ENCODE peak calls at places on chromosomes 2 and 18, in five cellular contexts. C, H, D, X and P are unnamed samples. For H3K27me3 and H3K9me3, the result is how much of the 10 kb centered on the place peaks cover.

GRCh38 chr18:26307161-26307773 is 81.0 kb downstream of the TAF4B start:
- DNase-seq in H (no peak), X (peak), D (no peak), C (no peak), P (peak)

GRCh38 chr2:206150168-206150567 is 9.1 kb downstream of the NDUFS1 start:
- DNase-seq in C (no peak), H (no peak), X (no peak), D (no peak), P (no peak)

GRCh38 chr2:139905624-139906023 is 1125.4 kb upstream of the NXPH2 start:
- DNase-seq in X (no peak), D (no peak), C (no peak), H (no peak), P (no peak)

GRCh38 chr2:45922577-45922988 is 271.1 kb downstream of the PRKCE start:
- DNase-seq in X (no peak), C (no peak), D (peak), H (no peak), P (peak)

GRCh38 chr18:3248062-3248669 is 565 bp downstream of the MYL12A start:
- DNase-seq in D (no peak), C (peak), H (no peak), X (no peak), P (peak)

GRCh38 chr18:58411323-58411722 is 217.6 kb downstream of the ALPK2 start:
- DNase-seq in X (no peak), H (no peak), C (no peak), D (no peak), P (no peak)

GRCh38 chr2:120508581-120509041 is 162.7 kb downstream of the INHBB start:
- DNase-seq in X (no peak), H (no peak), D (no peak), C (peak), P (no peak)

GRCh38 chr2:148640767-148641166 is 3.8 kb upstream of the EPC2 start:
- DNase-seq in C (no peak), X (no peak), D (no peak), H (no peak), P (no peak)

GRCh38 chr2:160871096-160871495 is 289.1 kb upstream of the TANK start:
- DNase-seq in D (no peak), X (no peak), C (no peak), H (no peak), P (no peak)

GRCh38 chr2:234980476-234981187 is 28.8 kb downstream of the SH3BP4 start:
- DNase-seq in X (no peak), D (peak), C (no peak), H (no peak), P (peak)

GRCh38 chr2:226256709-226257401 is 542.8 kb downstream of the IRS1 start:
- DNase-seq in D (no peak), C (peak), H (no peak), X (no peak), P (no peak)

GRCh38 chr2:189217546-189217945 is 38.0 kb upstream of the COL5A2 start:
- DNase-seq in X (no peak), H (peak), D (no peak), C (no peak), P (no peak)

GRCh38 chr2:128037624-128038023 is 9.8 kb upstream of the SAP130 start:
- DNase-seq in D (no peak), H (peak), C (no peak), X (no peak), P (no peak)

GRCh38 chr2:48316753-48317750 is 212.9 kb upstream of the STON1 start:
- DNase-seq in D (no peak), H (no peak), C (no peak), X (no peak), P (no peak)

DNA sequence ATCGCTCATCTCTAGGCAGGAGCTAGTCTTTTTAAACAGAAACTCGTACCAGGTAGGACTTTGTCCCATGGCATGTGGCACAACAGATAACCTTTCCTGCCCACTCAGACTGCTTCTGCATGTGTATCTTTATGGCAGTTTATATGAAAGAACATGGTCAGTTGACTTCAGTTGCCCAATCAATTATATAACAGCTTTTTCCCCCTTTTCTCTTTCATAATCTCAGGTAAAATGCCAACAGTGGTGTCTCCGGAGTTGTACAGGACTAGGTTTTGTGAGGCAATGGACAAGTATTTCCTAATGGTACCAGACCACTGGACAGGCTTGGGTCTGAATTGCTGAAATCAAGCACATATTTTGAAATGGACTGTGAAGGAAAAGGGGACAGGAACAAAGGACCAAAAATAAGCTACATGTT is 51.6 kb upstream of the PTH2R start:
- DNase-seq in C (no peak), X (no peak), D (no peak), H (no peak), P (no peak)
- TF ChIP-seq POLR2A in C (no peak), X (no peak), D (no peak), H (no peak), P (no peak)

GRCh38 chr2:240151477-240152031 is 11.1 kb upstream of the OTOS start:
- DNase-seq in X (no peak), D (no peak), H (no peak), C (no peak), P (no peak)
- H3K27me3 ChIP-seq in X (under half), D (under half), H (under half), C (under half), P (under half)

GRCh38 chr2:20882466-20883170 is 59.7 kb upstream of the LDAH start:
- DNase-seq in X (no peak), D (no peak), H (no peak), C (no peak), P (no peak)
- H3K9me3 ChIP-seq in X (under half), D (under half), H (under half), C (under half), P (under half)

GRCh38 chr2:113203901-113204519 is 30.2 kb downstream of the PSD4 start:
- DNase-seq in C (peak), X (peak), D (no peak), H (peak), P (peak)
- TF ChIP-seq POLR2A in C (no peak), X (no peak), D (no peak), H (no peak), P (no peak)

GRCh38 chr2:10084956-10085851 is 5.0 kb upstream of the CYS1 start:
- DNase-seq in X (no peak), C (no peak), D (no peak), H (no peak), P (no peak)

GRCh38 chr2:10084567-10084910 is 4.3 kb upstream of the CYS1 start:
- DNase-seq in H (no peak), X (no peak), C (no peak), D (no peak), P (no peak)

GRCh38 chr2:10086950-10087349 is 6.7 kb upstream of the CYS1 start:
- DNase-seq in H (no peak), X (no peak), C (no peak), D (no peak), P (no peak)

GRCh38 chr2:10085852-10086148 is 5.6 kb upstream of the CYS1 start:
- DNase-seq in X (no peak), H (no peak), C (no peak), D (no peak), P (no peak)

DNA sequence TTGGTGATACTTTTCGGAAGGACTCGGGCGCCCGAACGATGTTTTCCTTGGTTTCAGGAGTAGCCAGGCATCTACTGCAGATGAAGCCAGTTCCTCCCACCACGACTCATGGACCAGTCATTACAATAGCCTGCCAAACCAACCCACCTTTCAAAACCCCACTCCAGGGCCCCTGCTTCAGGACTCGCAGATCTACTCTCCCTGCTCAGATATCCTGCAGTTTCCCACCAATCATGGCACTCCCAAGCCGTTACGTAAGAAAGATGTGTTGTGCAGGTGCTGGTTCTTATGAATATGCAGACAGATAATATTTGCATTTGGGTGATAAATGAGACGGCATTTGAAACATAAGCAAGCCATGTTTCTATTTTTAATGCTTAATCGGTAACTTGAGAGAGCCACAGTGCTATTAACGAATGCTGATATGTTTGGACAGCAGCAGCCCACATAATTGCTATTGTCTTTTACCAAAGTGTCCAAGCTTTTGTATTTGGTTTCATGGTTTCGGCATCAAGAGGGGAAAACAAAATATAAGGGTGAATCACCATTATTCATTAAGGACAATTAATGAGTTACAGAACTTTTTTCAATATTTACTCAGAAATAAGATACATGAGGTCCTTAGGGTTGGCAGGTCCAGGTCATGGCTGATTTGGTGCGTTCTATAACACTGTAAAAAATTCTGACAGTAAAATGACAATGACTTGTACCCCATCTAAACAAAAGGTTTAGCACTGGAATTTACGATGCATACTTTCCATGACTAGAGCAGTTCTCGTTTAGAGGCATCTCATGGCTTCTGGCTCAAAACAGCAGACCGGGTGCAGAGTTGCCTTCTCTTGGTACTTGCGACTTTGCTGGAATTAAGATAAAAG is 3.7 kb upstream of the CYS1 start:
- DNase-seq in X (no peak), D (no peak), C (no peak), H (no peak), P (no peak)
- H3K27me3 ChIP-seq in X (under half), D (under half), C (under half), H (under half), P (under half)

GRCh38 chr2:82694431-82694830 is 1764.6 kb downstream of the SUCLG1 start:
- DNase-seq in H (no peak), C (no peak), X (no peak), D (no peak), P (no peak)

DNA sequence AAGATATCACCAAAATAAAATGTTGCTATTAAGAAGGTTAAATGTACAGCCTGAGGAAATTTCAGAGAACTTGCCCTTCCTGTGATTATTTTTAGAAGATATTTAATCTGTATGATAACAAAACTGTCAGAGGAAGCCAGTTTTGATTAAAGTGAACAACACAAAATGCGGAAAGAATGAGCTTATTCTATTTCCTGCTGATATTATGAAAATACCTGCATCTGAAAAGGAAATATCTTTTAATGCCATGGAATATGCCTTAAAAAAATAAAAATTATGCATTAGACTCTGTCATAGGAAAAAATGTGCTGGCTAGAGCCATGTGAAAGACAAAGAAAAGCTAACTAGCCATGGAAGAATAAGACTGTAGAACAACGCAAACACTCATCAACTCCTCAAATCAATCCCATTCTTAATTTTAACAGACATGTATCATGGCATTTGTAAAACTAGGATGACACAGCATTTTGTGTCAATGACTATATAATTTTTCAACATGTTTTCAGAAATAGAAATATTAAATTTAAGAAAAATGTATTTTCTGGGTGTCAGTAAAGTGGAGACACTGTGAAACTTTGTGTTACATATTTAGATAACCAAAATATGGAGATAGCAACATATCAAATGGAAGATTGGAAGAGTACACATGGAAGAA is 1768.2 kb downstream of the SUCLG1 start:
- DNase-seq in H (no peak), D (no peak), C (no peak), X (no peak), P (no peak)
- H3K9me3 ChIP-seq in H (under half), D (under half), C (under half), X (under half), P (under half)

DNA sequence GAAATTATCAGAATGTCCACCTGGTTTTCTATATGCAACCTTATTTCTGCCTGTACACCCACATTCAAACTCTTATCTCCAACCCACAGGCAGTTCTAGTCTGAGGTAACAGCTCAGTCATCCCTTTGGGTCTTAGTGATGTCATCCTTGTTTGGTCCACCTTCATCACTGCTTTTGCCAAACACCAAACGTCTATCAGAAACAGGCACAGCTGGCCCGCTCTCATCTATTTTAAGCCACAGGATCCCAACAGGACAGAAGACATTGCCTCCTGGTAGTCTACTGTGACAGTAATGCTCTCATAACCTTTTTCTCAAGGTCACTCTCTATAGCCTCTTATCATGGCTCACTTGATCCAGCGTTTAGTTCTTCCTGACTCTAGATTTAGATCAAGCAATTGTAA is 99.0 kb upstream of the CHAC2 start:
- DNase-seq in H (no peak), C (no peak), X (no peak), D (no peak), P (no peak)
- TF ChIP-seq POLR2A in H (no peak), C (no peak), X (no peak), D (no peak), P (no peak)

GRCh38 chr18:37543321-37543720 is 22.3 kb downstream of the CELF4 start:
- DNase-seq in X (no peak), C (no peak), H (no peak), D (no peak), P (no peak)
- H3K27me3 ChIP-seq in X (under half), C (under half), H (under half), D (under half), P (under half)

GRCh38 chr2:176149484-176150337 is 1.6 kb upstream of the HOXD4 start:
- DNase-seq in X (no peak), D (no peak), H (peak), C (no peak), P (no peak)
- H3K9me3 ChIP-seq in X (under half), D (under half), H (under half), C (under half), P (under half)

GRCh38 chr2:153360239-153360638 is 118.3 kb downstream of the RPRM start:
- DNase-seq in C (no peak), H (no peak), D (no peak), X (no peak), P (no peak)

GRCh38 chr2:153354406-153354805 is 124.2 kb downstream of the RPRM start:
- DNase-seq in X (no peak), D (no peak), C (no peak), H (no peak), P (no peak)
- TF ChIP-seq POLR2A in X (no peak), D (no peak), C (no peak), H (no peak), P (no peak)